ENCODE peak calls at places on chromosome 16, in seven cellular contexts. I is heart right ventricle, U is fibroblast of mammary gland, K is cardiac fibroblast, D is mammary epithelial cell, Y is fibroblast of pulmonary artery, R is psoas muscle. O is an unnamed sample.

GRCh38 chr16:86533942-86534341 is 21.1 kb downstream of the MTHFSD start:
- DNase-seq in I (no peak), U (no peak), K (no peak), D (no peak), Y (no peak), R (no peak), O (no peak)

GRCh38 chr16:87951550-87952538 is 610 bp downstream of the BANP start:
- DNase-seq in I (no peak), U (no peak), K (no peak), D (no peak), Y (no peak), R (peak), O (no peak)

GRCh38 chr16:49440156-49441065 is 66.8 kb downstream of the C16orf78 start:
- DNase-seq in I (no peak), U (no peak), K (no peak), D (no peak), Y (no peak), R (no peak), O (no peak)

GRCh38 chr16:86874141-86874540 is 295.8 kb downstream of the FOXL1 start:
- DNase-seq in I (no peak), U (peak), K (peak), D (peak), Y (peak), R (no peak), O (no peak)

GRCh38 chr16:89880477-89881367 is 7.3 kb downstream of the TCF25 start:
- DNase-seq in I (no peak), U (no peak), K (no peak), D (peak), Y (no peak), R (no peak), O (no peak)

GRCh38 chr16:24497405-24497804 is 42.0 kb upstream of the RBBP6 start:
- DNase-seq in I (no peak), U (no peak), K (peak), D (peak), Y (peak), R (no peak), O (peak)

GRCh38 chr16:74499114-74499513 is 77.8 kb upstream of the CLEC18B start:
- DNase-seq in I (no peak), U (no peak), K (no peak), D (no peak), Y (no peak), R (no peak), O (no peak)

GRCh38 chr16:57406881-57407280 is 2.3 kb downstream of the CCL17 start:
- DNase-seq in I (no peak), U (no peak), K (no peak), D (no peak), Y (no peak), R (no peak), O (no peak)

GRCh38 chr16:24116989-24117388 is 139.1 kb upstream of the CACNG3 start:
- DNase-seq in I (no peak), U (no peak), K (no peak), D (no peak), Y (no peak), R (no peak), O (no peak)

GRCh38 chr16:57260294-57260929 is 15.4 kb downstream of the ARL2BP start:
- DNase-seq in I (no peak), U (peak), K (peak), D (peak), Y (peak), R (peak), O (peak)

GRCh38 chr16:245105-245504 is 10.5 kb downstream of the FAM234A start:
- DNase-seq in I (no peak), U (no peak), K (no peak), D (no peak), Y (no peak), R (peak), O (no peak)

GRCh38 chr16:6918661-6919060 is 414.0 kb upstream of the RBFOX1 start:
- DNase-seq in I (no peak), U (no peak), K (no peak), D (no peak), Y (no peak), R (no peak), O (no peak)

GRCh38 chr16:70705056-70705455 is 19.2 kb upstream of the MTSS2 start:
- DNase-seq in I (no peak), U (peak), K (no peak), D (no peak), Y (no peak), R (no peak), O (no peak)

GRCh38 chr16:50842589-50842988 is 100.7 kb downstream of the CYLD start:
- DNase-seq in I (no peak), U (no peak), K (no peak), D (no peak), Y (no peak), R (no peak), O (peak)

GRCh38 chr16:68370221-68370920 is 59.6 kb downstream of the PRMT7 start:
- DNase-seq in I (no peak), U (no peak), K (no peak), D (no peak), Y (no peak), R (peak), O (no peak)

GRCh38 chr16:31177136-31177535 is 2.8 kb upstream of the FUS start:
- DNase-seq in I (no peak), U (peak), K (peak), D (peak), Y (no peak), R (no peak), O (no peak)

GRCh38 chr16:86818701-86819522 is 240.6 kb downstream of the FOXL1 start:
- DNase-seq in I (no peak), U (no peak), K (no peak), D (no peak), Y (no peak), R (no peak), O (no peak)

GRCh38 chr16:84788968-84789371 is 30.8 kb upstream of the CRISPLD2 start:
- DNase-seq in I (no peak), U (peak), K (no peak), D (no peak), Y (no peak), R (no peak), O (no peak)

GRCh38 chr16:35319536-35320192 is 1860.3 kb downstream of the TP53TG3F start:
- DNase-seq in I (no peak), U (no peak), K (no peak), D (no peak), Y (no peak), R (no peak), O (no peak)

GRCh38 chr16:27718767-27719445 is 169.0 kb downstream of the KATNIP start:
- DNase-seq in I (no peak), U (no peak), K (no peak), D (no peak), Y (no peak), R (peak), O (no peak)

GRCh38 chr16:71472041-71472440 is 10.0 kb upstream of the ZNF23 start:
- DNase-seq in I (no peak), U (no peak), K (peak), D (no peak), Y (no peak), R (no peak), O (no peak)

GRCh38 chr16:57998484-57998883 is 2.0 kb downstream of the ZNF319 start:
- DNase-seq in I (no peak), U (peak), K (peak), D (peak), Y (peak), R (no peak), O (peak)

GRCh38 chr16:85553436-85554113 is 59.5 kb upstream of the GSE1 start:
- DNase-seq in I (peak), U (peak), K (peak), D (peak), Y (peak), R (peak), O (peak)

GRCh38 chr16:9050102-9050830 is 41.2 kb upstream of the HAPSTR1 start:
- DNase-seq in I (no peak), U (peak), K (peak), D (no peak), Y (peak), R (no peak), O (no peak)

GRCh38 chr16:23296994-23297393 is 5.1 kb upstream of the SCNN1B start:
- DNase-seq in I (no peak), U (no peak), K (no peak), D (no peak), Y (no peak), R (no peak), O (peak)

GRCh38 chr16:82603784-82604411 is 22.9 kb upstream of the CDH13 start:
- DNase-seq in I (peak), U (peak), K (peak), D (peak), Y (peak), R (peak), O (peak)

GRCh38 chr16:6684076-6684673 is 648.5 kb upstream of the RBFOX1 start:
- DNase-seq in I (no peak), U (peak), K (peak), D (peak), Y (peak), R (no peak), O (peak)

GRCh38 chr16:57801098-57801855 is 1.0 kb downstream of the KIFC3 start:
- DNase-seq in I (no peak), U (peak), K (peak), D (peak), Y (peak), R (peak), O (peak)

GRCh38 chr16:74605746-74606520 is 981 bp downstream of the GLG1 start:
- DNase-seq in I (no peak), U (no peak), K (no peak), D (no peak), Y (no peak), R (no peak), O (peak)

GRCh38 chr16:49524578-49525315 is 151.1 kb downstream of the C16orf78 start:
- DNase-seq in I (no peak), U (no peak), K (no peak), D (no peak), Y (no peak), R (no peak), O (no peak)

GRCh38 chr16:21033707-21034106 is 116.9 kb downstream of the DNAH3 start:
- DNase-seq in I (peak), U (peak), K (no peak), D (no peak), Y (no peak), R (peak), O (no peak)

GRCh38 chr16:85622683-85623082 is 9.6 kb downstream of the GSE1 start:
- DNase-seq in I (no peak), U (no peak), K (no peak), D (no peak), Y (no peak), R (no peak), O (no peak)

GRCh38 chr16:88377961-88378360 is 4.8 kb upstream of the ZNF469 start:
- DNase-seq in I (no peak), U (no peak), K (no peak), D (no peak), Y (no peak), R (no peak), O (no peak)

GRCh38 chr16:47716571-47716970 is 255.4 kb downstream of the PHKB start:
- DNase-seq in I (no peak), U (no peak), K (no peak), D (no peak), Y (no peak), R (no peak), O (peak)

GRCh38 chr16:11076259-11077018 is 132.1 kb downstream of the CLEC16A start:
- DNase-seq in I (no peak), U (no peak), K (no peak), D (no peak), Y (no peak), R (no peak), O (peak)

GRCh38 chr16:22232277-22233049 is 26.4 kb downstream of the EEF2K start:
- DNase-seq in I (no peak), U (peak), K (peak), D (peak), Y (peak), R (no peak), O (no peak)

GRCh38 chr16:83681421-83681820 is 126.4 kb upstream of the HSBP1 start:
- DNase-seq in I (no peak), U (no peak), K (no peak), D (no peak), Y (no peak), R (no peak), O (no peak)

GRCh38 chr16:84922351-84923135 is 88.8 kb downstream of the ZDHHC7 start:
- DNase-seq in I (peak), U (no peak), K (peak), D (no peak), Y (peak), R (peak), O (peak)

GRCh38 chr16:69845181-69845580 is 83.0 kb downstream of the WWP2 start:
- DNase-seq in I (no peak), U (no peak), K (no peak), D (no peak), Y (no peak), R (no peak), O (no peak)

GRCh38 chr16:89958068-89958467 is 9.5 kb downstream of the DEF8 start:
- DNase-seq in I (peak), U (peak), K (peak), D (no peak), Y (peak), R (peak), O (peak)

DNA sequence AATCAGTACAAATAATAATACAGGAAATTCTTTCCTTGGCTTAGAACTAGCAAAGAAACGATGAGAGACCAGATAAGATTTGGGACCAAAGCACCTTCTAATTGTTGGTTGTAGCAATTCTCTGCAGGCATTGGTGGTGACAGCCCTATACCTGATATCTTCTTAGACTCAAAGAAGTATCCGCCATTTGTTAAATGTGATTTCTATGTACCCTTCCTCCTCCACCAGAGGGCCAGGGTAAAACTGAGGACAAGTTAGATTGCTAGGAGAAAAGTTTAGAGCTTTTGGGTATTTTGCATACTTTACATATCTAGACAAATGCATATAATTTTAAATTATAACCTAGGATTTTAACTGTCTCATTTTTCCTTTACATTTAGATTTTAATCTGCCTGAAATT is 304.3 kb downstream of the HS3ST4 start:
- DNase-seq in I (no peak), U (no peak), K (no peak), D (no peak), Y (no peak), R (no peak), O (no peak)
- TF ChIP-seq CTCF in I (no peak), U (no peak), K (no peak), D (no peak), Y (no peak), R (no peak), O (no peak)

DNA sequence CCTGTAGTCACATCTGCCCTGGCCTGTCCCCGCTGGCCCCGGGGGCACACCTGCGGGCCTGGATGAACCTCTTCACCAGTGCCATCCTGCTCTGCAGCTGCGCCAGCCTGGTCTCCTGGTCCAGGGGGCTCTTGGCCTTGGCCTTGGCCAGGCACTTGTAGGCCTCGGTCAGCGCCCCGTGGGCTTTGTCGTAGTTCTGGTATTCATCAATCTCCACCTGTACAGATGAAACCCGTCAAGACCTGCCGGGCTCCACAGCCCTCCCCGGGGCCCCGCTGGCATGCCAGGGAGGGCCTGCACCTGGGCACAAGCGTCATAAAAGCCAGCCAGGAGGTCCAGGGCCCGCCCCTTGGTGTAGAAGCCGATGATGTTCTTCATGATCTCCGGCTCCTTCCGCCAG is 13.6 kb upstream of the TMEM204 start:
- DNase-seq in I (no peak), U (no peak), K (no peak), D (no peak), Y (no peak), R (no peak), O (no peak)
- H3K4me3 ChIP-seq in I (no peak), U (no peak), K (no peak), D (no peak), Y (no peak), R (no peak), O (no peak)

DNA sequence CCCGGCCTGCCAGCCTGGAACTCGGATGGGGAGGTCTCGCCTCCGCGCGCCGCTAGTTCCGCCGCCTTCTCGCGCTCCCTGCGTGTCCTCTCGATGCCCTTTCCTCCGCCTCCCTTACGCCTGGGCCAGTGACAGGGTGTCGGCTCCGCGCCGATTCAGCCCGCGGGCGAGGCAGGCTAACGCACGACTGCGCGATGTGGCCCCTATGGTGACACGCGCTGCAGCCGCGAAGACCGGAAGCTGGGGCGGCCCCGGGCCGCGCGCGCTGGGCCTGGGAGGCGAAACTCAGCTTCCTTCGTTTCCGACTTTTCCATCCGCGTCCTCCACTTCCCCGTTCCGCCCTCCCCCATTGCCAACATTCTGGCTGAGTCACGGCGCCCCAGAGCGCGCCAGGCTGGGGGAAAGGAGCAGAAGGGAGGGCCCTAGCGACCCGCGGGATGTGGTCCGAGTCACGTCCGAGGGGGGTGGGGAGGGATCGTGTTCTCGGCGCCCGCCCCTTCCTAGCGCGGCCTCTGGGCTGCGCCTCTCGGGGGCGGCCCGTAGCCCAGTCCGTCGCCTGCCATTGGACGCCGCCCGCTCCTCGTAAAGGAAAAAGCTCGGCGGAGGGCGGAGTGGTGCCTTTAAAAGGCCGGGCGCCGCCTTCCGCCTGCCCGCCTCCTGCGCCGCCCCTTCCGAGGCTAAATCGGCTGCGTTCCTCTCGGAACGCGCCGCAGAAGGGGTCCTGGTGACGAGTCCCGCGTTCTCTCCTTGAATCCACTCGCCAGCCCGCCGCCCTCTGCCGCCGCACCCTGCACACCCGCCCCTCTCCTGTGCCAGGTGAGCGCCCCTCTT is at the start of gene ALDOA:
- DNase-seq in I (peak), U (peak), K (peak), D (peak), Y (peak), R (peak), O (peak)
- TF ChIP-seq CTCF in I (no peak), U (no peak), K (no peak), D (no peak), Y (no peak), R (no peak), O (no peak)

GRCh38 chr16:66964049-66964448 is 3.0 kb downstream of the CES3 start:
- DNase-seq in I (no peak), U (no peak), K (no peak), D (no peak), Y (no peak), R (peak), O (no peak)

GRCh38 chr16:66959645-66960177 is 1.4 kb upstream of the CES3 start:
- DNase-seq in I (no peak), U (no peak), K (no peak), D (no peak), Y (no peak), R (peak), O (no peak)

GRCh38 chr16:66960270-66960669 is 796 bp upstream of the CES3 start:
- DNase-seq in I (no peak), U (no peak), K (no peak), D (no peak), Y (no peak), R (no peak), O (no peak)

GRCh38 chr16:66958857-66959644 is 2.0 kb upstream of the CES3 start:
- DNase-seq in I (no peak), U (no peak), K (no peak), D (no peak), Y (no peak), R (peak), O (no peak)

DNA sequence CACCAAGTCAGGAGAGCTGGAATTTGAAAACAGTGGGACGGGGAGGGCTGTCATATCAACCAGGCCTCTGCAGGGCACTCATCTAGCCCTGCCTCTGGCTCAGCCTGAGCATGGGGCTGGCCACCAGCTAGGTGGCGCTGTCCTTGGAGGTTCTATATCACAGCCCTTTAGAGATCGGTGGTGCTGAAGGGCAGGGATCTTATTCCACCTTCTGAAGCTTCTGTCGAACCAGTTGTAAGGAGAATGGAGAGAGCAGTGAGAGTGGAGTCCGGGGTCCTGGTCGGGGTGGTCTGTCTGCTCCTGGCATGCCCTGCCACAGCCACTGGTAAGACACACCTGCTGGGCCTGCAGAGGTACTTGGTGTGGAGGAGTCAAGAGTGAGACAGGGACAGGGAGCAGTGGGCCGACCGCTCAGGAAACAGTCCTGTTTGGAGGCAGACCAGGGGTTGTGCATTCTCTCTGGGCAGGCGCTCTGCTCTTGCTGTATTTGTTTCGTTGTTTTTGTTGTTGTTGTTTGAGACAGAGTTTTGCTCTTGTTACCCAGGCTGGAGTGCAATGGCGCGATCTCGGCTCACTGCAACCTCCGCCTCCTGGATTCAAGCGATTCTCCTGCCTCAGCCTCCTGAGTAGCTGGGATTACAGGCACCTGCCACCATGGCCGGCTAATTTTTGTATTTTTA is at the start of gene CES3:
- DNase-seq in I (no peak), U (peak), K (peak), D (peak), Y (peak), R (peak), O (peak)
- H3K4me3 ChIP-seq in I (no peak), U (no peak), K (no peak), D (no peak), Y (no peak), R (no peak), O (no peak)

GRCh38 chr16:72501739-72502653 is 330.0 kb upstream of the PMFBP1 start:
- DNase-seq in I (peak), U (peak), K (peak), D (peak), Y (peak), R (peak), O (peak)
- TF ChIP-seq CTCF in I (peak), U (peak), K (peak), D (peak), Y (peak), R (peak), O (peak)

DNA sequence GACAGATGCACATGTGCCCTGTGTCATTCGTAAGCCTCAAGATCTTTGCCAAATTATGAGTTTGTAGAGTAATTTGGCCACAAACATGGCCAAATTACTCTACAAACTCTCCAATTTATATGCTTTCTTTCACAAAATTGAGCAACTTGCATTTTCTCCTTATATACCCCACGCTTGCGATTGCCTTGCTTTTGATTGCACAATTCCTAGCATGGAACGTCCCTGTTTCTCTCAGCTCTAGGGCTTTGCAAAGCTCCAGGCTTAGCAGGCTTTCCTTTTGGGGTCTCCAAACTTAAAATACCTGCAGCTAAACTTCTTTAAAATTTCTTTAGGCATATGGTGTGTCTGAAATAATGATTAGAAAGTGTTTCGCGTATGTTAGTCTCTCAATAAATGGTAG is 28.5 kb upstream of the MAF start:
- DNase-seq in I (no peak), U (no peak), K (no peak), D (no peak), Y (no peak), R (no peak), O (no peak)
- H3K4me3 ChIP-seq in I (no peak), U (no peak), K (no peak), D (no peak), Y (no peak), R (no peak), O (no peak)